ENCODE peak calls at places on chromosome 3, in ten cellular contexts. One of them, this sample, is unnamed.

GRCh38 chr3:53056442-53056841 is 10.6 kb upstream of the SFMBT1 start:
- DNase-seq in HCT116: no peak
- DNase-seq in transverse colon: no peak
- DNase-seq in heart left ventricle: no peak
- DNase-seq in lower lobe of right lung: no peak
- DNase-seq in Peyer's patch: no peak
- DNase-seq in IMR-90: peak; percentile 24
- DNase-seq in GM23248: peak; percentile 47
- DNase-seq in PC-3: peak; percentile 50
- DNase-seq in fibroblast of lung: no peak
- DNase-seq in this sample: no peak

GRCh38 chr3:195550723-195551122 is 7.6 kb upstream of the PPP1R2 start:
- DNase-seq in HCT116: no peak
- DNase-seq in transverse colon: no peak
- DNase-seq in heart left ventricle: no peak
- DNase-seq in lower lobe of right lung: no peak
- DNase-seq in Peyer's patch: no peak
- DNase-seq in IMR-90: no peak
- DNase-seq in GM23248: no peak
- DNase-seq in PC-3: no peak
- DNase-seq in fibroblast of lung: peak; percentile 24
- DNase-seq in this sample: no peak

GRCh38 chr3:21705769-21706168 is 45.2 kb downstream of the ZNF385D start:
- DNase-seq in HCT116: no peak
- DNase-seq in transverse colon: no peak
- DNase-seq in heart left ventricle: peak; percentile 72
- DNase-seq in lower lobe of right lung: no peak
- DNase-seq in Peyer's patch: no peak
- DNase-seq in IMR-90: peak; percentile 69
- DNase-seq in GM23248: peak; percentile 95
- DNase-seq in PC-3: peak; percentile 97
- DNase-seq in fibroblast of lung: peak; percentile 75
- DNase-seq in this sample: no peak

GRCh38 chr3:192408007-192408655 is 319.2 kb downstream of the FGF12 start:
- DNase-seq in HCT116: no peak
- DNase-seq in transverse colon: no peak
- DNase-seq in heart left ventricle: peak; percentile 43
- DNase-seq in lower lobe of right lung: no peak
- DNase-seq in Peyer's patch: no peak
- DNase-seq in IMR-90: no peak
- DNase-seq in GM23248: peak; percentile 8
- DNase-seq in PC-3: no peak
- DNase-seq in fibroblast of lung: peak; percentile 14
- DNase-seq in this sample: no peak

GRCh38 chr3:184716652-184717607 is 5.1 kb upstream of the MAGEF1 start:
- DNase-seq in HCT116: no peak
- DNase-seq in transverse colon: no peak
- DNase-seq in heart left ventricle: no peak
- DNase-seq in lower lobe of right lung: no peak
- DNase-seq in Peyer's patch: no peak
- DNase-seq in IMR-90: peak; percentile 72
- DNase-seq in GM23248: peak; percentile 82
- DNase-seq in PC-3: peak; percentile 64
- DNase-seq in fibroblast of lung: peak; percentile 72
- DNase-seq in this sample: no peak

GRCh38 chr3:182935803-182936202 is 44.5 kb downstream of the DCUN1D1 start:
- DNase-seq in HCT116: no peak
- DNase-seq in transverse colon: no peak
- DNase-seq in heart left ventricle: no peak
- DNase-seq in lower lobe of right lung: no peak
- DNase-seq in Peyer's patch: no peak
- DNase-seq in IMR-90: no peak
- DNase-seq in GM23248: no peak
- DNase-seq in PC-3: no peak
- DNase-seq in fibroblast of lung: no peak
- DNase-seq in this sample: no peak

GRCh38 chr3:15645740-15646490 is 44.4 kb downstream of the BTD start:
- DNase-seq in HCT116: peak; percentile 89
- DNase-seq in transverse colon: no peak
- DNase-seq in heart left ventricle: no peak
- DNase-seq in lower lobe of right lung: no peak
- DNase-seq in Peyer's patch: no peak
- DNase-seq in IMR-90: peak; percentile 94
- DNase-seq in GM23248: peak; percentile 92
- DNase-seq in PC-3: peak; percentile 98
- DNase-seq in fibroblast of lung: peak; percentile 81
- DNase-seq in this sample: no peak

GRCh38 chr3:164458986-164459385 is 619.3 kb downstream of the SI start:
- DNase-seq in HCT116: no peak
- DNase-seq in transverse colon: no peak
- DNase-seq in heart left ventricle: no peak
- DNase-seq in lower lobe of right lung: no peak
- DNase-seq in Peyer's patch: no peak
- DNase-seq in IMR-90: no peak
- DNase-seq in GM23248: peak; percentile 65
- DNase-seq in PC-3: peak; percentile 45
- DNase-seq in fibroblast of lung: no peak
- DNase-seq in this sample: no peak

GRCh38 chr3:100068758-100069345 is 45.4 kb downstream of the FILIP1L start:
- DNase-seq in HCT116: peak; percentile 47
- DNase-seq in transverse colon: peak; percentile 83
- DNase-seq in heart left ventricle: peak; percentile 85
- DNase-seq in lower lobe of right lung: peak; percentile 83
- DNase-seq in Peyer's patch: peak; percentile 86
- DNase-seq in IMR-90: peak; percentile 79
- DNase-seq in GM23248: peak; percentile 84
- DNase-seq in PC-3: peak; percentile 90
- DNase-seq in fibroblast of lung: peak; percentile 82
- DNase-seq in this sample: peak; percentile 91

GRCh38 chr3:176950743-176951142 is 246.5 kb downstream of the TBL1XR1 start:
- DNase-seq in HCT116: no peak
- DNase-seq in transverse colon: no peak
- DNase-seq in heart left ventricle: no peak
- DNase-seq in lower lobe of right lung: no peak
- DNase-seq in Peyer's patch: no peak
- DNase-seq in IMR-90: peak; percentile 59
- DNase-seq in GM23248: peak; percentile 86
- DNase-seq in PC-3: peak; percentile 71
- DNase-seq in fibroblast of lung: no peak
- DNase-seq in this sample: no peak

GRCh38 chr3:100002599-100003350 is 111.5 kb downstream of the FILIP1L start:
- DNase-seq in HCT116: peak; percentile 79
- DNase-seq in transverse colon: peak; percentile 49
- DNase-seq in heart left ventricle: no peak
- DNase-seq in lower lobe of right lung: no peak
- DNase-seq in Peyer's patch: no peak
- DNase-seq in IMR-90: peak; percentile 97
- DNase-seq in GM23248: peak; percentile 90
- DNase-seq in PC-3: peak; percentile 91
- DNase-seq in fibroblast of lung: peak; percentile 74
- DNase-seq in this sample: no peak

GRCh38 chr3:125585595-125586223 is 9.6 kb downstream of the OSBPL11 start:
- DNase-seq in HCT116: peak; percentile 45
- DNase-seq in transverse colon: peak; percentile 67
- DNase-seq in heart left ventricle: peak; percentile 50
- DNase-seq in lower lobe of right lung: no peak
- DNase-seq in Peyer's patch: peak; percentile 51
- DNase-seq in IMR-90: peak; percentile 82
- DNase-seq in GM23248: peak; percentile 76
- DNase-seq in PC-3: peak; percentile 64
- DNase-seq in fibroblast of lung: peak; percentile 87
- DNase-seq in this sample: peak; percentile 23

GRCh38 chr3:9078561-9079240 is 115.4 kb upstream of the RAD18 start:
- DNase-seq in HCT116: peak; percentile 3
- DNase-seq in transverse colon: no peak
- DNase-seq in heart left ventricle: no peak
- DNase-seq in lower lobe of right lung: no peak
- DNase-seq in Peyer's patch: no peak
- DNase-seq in IMR-90: no peak
- DNase-seq in GM23248: peak; percentile 11
- DNase-seq in PC-3: peak; percentile 20
- DNase-seq in fibroblast of lung: no peak
- DNase-seq in this sample: no peak

DNA sequence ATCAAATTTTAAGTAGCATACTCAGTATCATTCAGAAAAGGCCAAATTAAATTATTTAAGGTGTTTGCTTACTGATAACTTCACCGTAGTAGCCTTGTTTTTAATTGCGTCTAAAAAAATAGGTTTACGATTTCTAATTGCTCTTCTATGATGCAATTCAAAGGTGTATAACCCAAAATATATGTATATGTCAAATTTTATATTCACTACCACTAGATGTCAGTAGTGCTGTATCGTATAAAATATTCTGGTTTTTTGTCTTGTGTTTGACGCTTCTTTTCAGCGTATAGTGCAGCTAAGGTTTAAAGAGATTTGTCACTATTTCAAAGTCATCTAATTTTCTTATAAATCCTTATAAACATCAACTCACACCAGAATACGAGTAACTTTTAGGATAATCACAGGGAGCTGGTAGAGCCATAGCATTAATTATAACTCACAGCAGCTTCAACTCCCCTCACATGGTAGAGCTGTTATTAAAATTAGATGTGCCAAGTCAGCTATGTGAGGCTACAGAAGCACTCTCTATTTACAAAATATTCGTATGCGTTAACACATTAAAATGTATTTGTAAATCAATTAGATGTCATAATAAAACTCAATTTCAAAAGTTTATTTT is 3.5 kb downstream of the PFN2 start:
- DNase-seq in HCT116: peak; percentile 35
- DNase-seq in transverse colon: no peak
- DNase-seq in heart left ventricle: no peak
- DNase-seq in lower lobe of right lung: no peak
- DNase-seq in Peyer's patch: no peak
- DNase-seq in IMR-90: peak; percentile 69
- DNase-seq in GM23248: peak; percentile 69
- DNase-seq in PC-3: peak; percentile 84
- DNase-seq in fibroblast of lung: peak; percentile 77
- DNase-seq in this sample: peak; percentile 55
- H3K27ac ChIP-seq in HCT116: no peak overlapping the region
- H3K27ac ChIP-seq in transverse colon: no peak overlapping the region
- H3K27ac ChIP-seq in heart left ventricle: no peak overlapping the region
- H3K27ac ChIP-seq in lower lobe of right lung: no peak overlapping the region
- H3K27ac ChIP-seq in Peyer's patch: no peak overlapping the region
- H3K27ac ChIP-seq in IMR-90: no peak overlapping the region
- H3K27ac ChIP-seq in GM23248: peak overlapping the region; percentile 10
- H3K27ac ChIP-seq in PC-3: no peak overlapping the region
- H3K27ac ChIP-seq in fibroblast of lung: no peak overlapping the region
- H3K27ac ChIP-seq in this sample: no peak overlapping the region

GRCh38 chr3:71225951-71226564 is 357.5 kb downstream of the FOXP1 start:
- DNase-seq in HCT116: no peak
- DNase-seq in transverse colon: no peak
- DNase-seq in heart left ventricle: peak; percentile 33
- DNase-seq in lower lobe of right lung: no peak
- DNase-seq in Peyer's patch: no peak
- DNase-seq in IMR-90: peak; percentile 38
- DNase-seq in GM23248: peak; percentile 38
- DNase-seq in PC-3: no peak
- DNase-seq in fibroblast of lung: peak; percentile 39
- DNase-seq in this sample: no peak

GRCh38 chr3:71227344-71227743 is 356.2 kb downstream of the FOXP1 start:
- DNase-seq in HCT116: no peak
- DNase-seq in transverse colon: no peak
- DNase-seq in heart left ventricle: no peak
- DNase-seq in lower lobe of right lung: no peak
- DNase-seq in Peyer's patch: no peak
- DNase-seq in IMR-90: no peak
- DNase-seq in GM23248: no peak
- DNase-seq in PC-3: no peak
- DNase-seq in fibroblast of lung: no peak
- DNase-seq in this sample: peak; percentile 58

GRCh38 chr3:71225285-71225684 is 358.2 kb downstream of the FOXP1 start:
- DNase-seq in HCT116: no peak
- DNase-seq in transverse colon: no peak
- DNase-seq in heart left ventricle: no peak
- DNase-seq in lower lobe of right lung: no peak
- DNase-seq in Peyer's patch: no peak
- DNase-seq in IMR-90: peak; percentile 73
- DNase-seq in GM23248: peak; percentile 30
- DNase-seq in PC-3: no peak
- DNase-seq in fibroblast of lung: peak; percentile 34
- DNase-seq in this sample: no peak

GRCh38 chr3:71228156-71228885 is 355.2 kb downstream of the FOXP1 start:
- DNase-seq in HCT116: no peak
- DNase-seq in transverse colon: no peak
- DNase-seq in heart left ventricle: no peak
- DNase-seq in lower lobe of right lung: no peak
- DNase-seq in Peyer's patch: no peak
- DNase-seq in IMR-90: no peak
- DNase-seq in GM23248: no peak
- DNase-seq in PC-3: no peak
- DNase-seq in fibroblast of lung: no peak
- DNase-seq in this sample: no peak

GRCh38 chr3:71226565-71227281 is 356.8 kb downstream of the FOXP1 start:
- DNase-seq in HCT116: no peak
- DNase-seq in transverse colon: peak; percentile 19
- DNase-seq in heart left ventricle: peak; percentile 78
- DNase-seq in lower lobe of right lung: peak; percentile 50
- DNase-seq in Peyer's patch: peak; percentile 56
- DNase-seq in IMR-90: peak; percentile 82
- DNase-seq in GM23248: peak; percentile 25
- DNase-seq in PC-3: no peak
- DNase-seq in fibroblast of lung: peak; percentile 39
- DNase-seq in this sample: peak; percentile 55
- H3K4me3 ChIP-seq in HCT116: no peak overlapping the region
- H3K4me3 ChIP-seq in transverse colon: no peak overlapping the region
- H3K4me3 ChIP-seq in heart left ventricle: peak overlapping the region; percentile 43
- H3K4me3 ChIP-seq in lower lobe of right lung: peak overlapping the region; percentile 34
- H3K4me3 ChIP-seq in Peyer's patch: peak overlapping the region; percentile 40
- H3K4me3 ChIP-seq in IMR-90: peak overlapping the region; percentile 35
- H3K4me3 ChIP-seq in GM23248: no peak overlapping the region
- H3K4me3 ChIP-seq in PC-3: no peak overlapping the region
- H3K4me3 ChIP-seq in fibroblast of lung: no peak overlapping the region
- H3K4me3 ChIP-seq in this sample: peak overlapping the region; percentile 85

DNA sequence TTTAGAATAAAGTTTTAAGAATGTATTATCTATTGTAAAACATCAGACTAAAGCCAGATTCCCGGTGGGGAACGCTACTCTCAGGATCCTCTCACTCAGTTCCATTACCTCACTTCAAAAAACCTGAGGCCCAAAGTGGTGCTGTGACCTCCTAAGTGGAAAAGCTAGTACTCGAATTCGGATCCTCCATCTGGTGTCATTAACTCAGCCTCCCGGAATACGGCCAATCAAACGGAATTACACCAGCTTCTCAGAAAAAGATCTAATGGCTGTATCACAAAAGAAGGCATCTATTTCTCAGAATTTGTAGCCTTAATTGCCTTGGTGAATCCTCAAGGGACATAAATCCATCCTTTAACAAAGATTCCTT is 624 bp downstream of the ACAD11 start:
- DNase-seq in HCT116: no peak
- DNase-seq in transverse colon: no peak
- DNase-seq in heart left ventricle: no peak
- DNase-seq in lower lobe of right lung: no peak
- DNase-seq in Peyer's patch: no peak
- DNase-seq in IMR-90: no peak
- DNase-seq in GM23248: peak; percentile 67
- DNase-seq in PC-3: no peak
- DNase-seq in fibroblast of lung: no peak
- DNase-seq in this sample: no peak
- H3K27ac ChIP-seq in HCT116: peak overlapping the region; percentile 89
- H3K27ac ChIP-seq in transverse colon: peak overlapping the region; percentile 90
- H3K27ac ChIP-seq in heart left ventricle: peak overlapping the region; percentile 80
- H3K27ac ChIP-seq in lower lobe of right lung: peak overlapping the region; percentile 95
- H3K27ac ChIP-seq in Peyer's patch: peak overlapping the region; percentile 88
- H3K27ac ChIP-seq in IMR-90: peak overlapping the region; percentile 17
- H3K27ac ChIP-seq in GM23248: peak overlapping the region; percentile 96
- H3K27ac ChIP-seq in PC-3: no peak overlapping the region
- H3K27ac ChIP-seq in fibroblast of lung: peak overlapping the region; percentile 92
- H3K27ac ChIP-seq in this sample: no peak overlapping the region

GRCh38 chr3:123383101-123384053 is 65.5 kb downstream of the ADCY5 start:
- DNase-seq in HCT116: no peak
- DNase-seq in transverse colon: no peak
- DNase-seq in heart left ventricle: peak; percentile 86
- DNase-seq in lower lobe of right lung: no peak
- DNase-seq in Peyer's patch: no peak
- DNase-seq in IMR-90: peak; percentile 62
- DNase-seq in GM23248: peak; percentile 47
- DNase-seq in PC-3: peak; percentile 35
- DNase-seq in fibroblast of lung: peak; percentile 12
- DNase-seq in this sample: no peak
- H3K4me3 ChIP-seq in HCT116: no peak overlapping the region
- H3K4me3 ChIP-seq in transverse colon: no peak overlapping the region
- H3K4me3 ChIP-seq in heart left ventricle: peak overlapping the region; percentile 45
- H3K4me3 ChIP-seq in lower lobe of right lung: no peak overlapping the region
- H3K4me3 ChIP-seq in Peyer's patch: no peak overlapping the region
- H3K4me3 ChIP-seq in IMR-90: no peak overlapping the region
- H3K4me3 ChIP-seq in GM23248: no peak overlapping the region
- H3K4me3 ChIP-seq in PC-3: no peak overlapping the region
- H3K4me3 ChIP-seq in fibroblast of lung: no peak overlapping the region
- H3K4me3 ChIP-seq in this sample: no peak overlapping the region